ENCODE peak calls at places on chromosome 16, in eight cellular contexts. One of them, this sample, is unnamed. For H3K4me1, the result is how much of the 10 kb centered on the place peaks cover.

GRCh38 chr16:83979456-83979855 is 11.4 kb downstream of the NECAB2 start:
- DNase-seq in stomach: no peak
- DNase-seq in A549: no peak
- DNase-seq in suprapubic skin: no peak
- DNase-seq in tibial nerve: no peak
- DNase-seq in GM12878: no peak
- DNase-seq in transverse colon: no peak
- DNase-seq in sigmoid colon: no peak
- DNase-seq in this sample: no peak

GRCh38 chr16:86866986-86867722 is 288.8 kb downstream of the FOXL1 start:
- DNase-seq in stomach: no peak
- DNase-seq in A549: no peak
- DNase-seq in suprapubic skin: no peak
- DNase-seq in tibial nerve: no peak
- DNase-seq in GM12878: no peak
- DNase-seq in transverse colon: no peak
- DNase-seq in sigmoid colon: peak
- DNase-seq in this sample: no peak

GRCh38 chr16:66260522-66261290 is 105.8 kb upstream of the CDH5 start:
- DNase-seq in stomach: no peak
- DNase-seq in A549: no peak
- DNase-seq in suprapubic skin: peak
- DNase-seq in tibial nerve: no peak
- DNase-seq in GM12878: no peak
- DNase-seq in transverse colon: no peak
- DNase-seq in sigmoid colon: no peak
- DNase-seq in this sample: no peak

GRCh38 chr16:79751785-79752184 is 151.2 kb upstream of the MAF start:
- DNase-seq in stomach: no peak
- DNase-seq in A549: no peak
- DNase-seq in suprapubic skin: no peak
- DNase-seq in tibial nerve: peak
- DNase-seq in GM12878: no peak
- DNase-seq in transverse colon: peak
- DNase-seq in sigmoid colon: peak
- DNase-seq in this sample: peak

GRCh38 chr16:27434141-27435051 is 32.4 kb downstream of the IL21R start:
- DNase-seq in stomach: peak
- DNase-seq in A549: no peak
- DNase-seq in suprapubic skin: peak
- DNase-seq in tibial nerve: no peak
- DNase-seq in GM12878: no peak
- DNase-seq in transverse colon: no peak
- DNase-seq in sigmoid colon: peak
- DNase-seq in this sample: peak

GRCh38 chr16:89322381-89323119 is 105.0 kb downstream of the ZNF778 start:
- DNase-seq in stomach: no peak
- DNase-seq in A549: peak
- DNase-seq in suprapubic skin: no peak
- DNase-seq in tibial nerve: no peak
- DNase-seq in GM12878: no peak
- DNase-seq in transverse colon: no peak
- DNase-seq in sigmoid colon: peak
- DNase-seq in this sample: no peak

GRCh38 chr16:81283044-81283443 is 31.7 kb upstream of the GAN start:
- DNase-seq in stomach: no peak
- DNase-seq in A549: no peak
- DNase-seq in suprapubic skin: no peak
- DNase-seq in tibial nerve: no peak
- DNase-seq in GM12878: no peak
- DNase-seq in transverse colon: no peak
- DNase-seq in sigmoid colon: no peak
- DNase-seq in this sample: no peak

GRCh38 chr16:2196162-2196980 is at the start of gene CASKIN1:
- DNase-seq in stomach: no peak
- DNase-seq in A549: no peak
- DNase-seq in suprapubic skin: no peak
- DNase-seq in tibial nerve: no peak
- DNase-seq in GM12878: no peak
- DNase-seq in transverse colon: no peak
- DNase-seq in sigmoid colon: no peak
- DNase-seq in this sample: no peak

GRCh38 chr16:85715169-85716015 is 26.6 kb upstream of the GINS2 start:
- DNase-seq in stomach: no peak
- DNase-seq in A549: no peak
- DNase-seq in suprapubic skin: no peak
- DNase-seq in tibial nerve: no peak
- DNase-seq in GM12878: no peak
- DNase-seq in transverse colon: no peak
- DNase-seq in sigmoid colon: no peak
- DNase-seq in this sample: no peak

GRCh38 chr16:8505327-8505991 is 84.9 kb downstream of the TMEM114 start:
- DNase-seq in stomach: peak
- DNase-seq in A549: no peak
- DNase-seq in suprapubic skin: no peak
- DNase-seq in tibial nerve: no peak
- DNase-seq in GM12878: no peak
- DNase-seq in transverse colon: no peak
- DNase-seq in sigmoid colon: no peak
- DNase-seq in this sample: no peak

GRCh38 chr16:71933913-71934696 is 38.8 kb downstream of the IST1 start:
- DNase-seq in stomach: no peak
- DNase-seq in A549: no peak
- DNase-seq in suprapubic skin: no peak
- DNase-seq in tibial nerve: no peak
- DNase-seq in GM12878: no peak
- DNase-seq in transverse colon: no peak
- DNase-seq in sigmoid colon: no peak
- DNase-seq in this sample: no peak

GRCh38 chr16:23064642-23065041 is 84.6 kb downstream of the USP31 start:
- DNase-seq in stomach: no peak
- DNase-seq in A549: no peak
- DNase-seq in suprapubic skin: no peak
- DNase-seq in tibial nerve: no peak
- DNase-seq in GM12878: peak
- DNase-seq in transverse colon: no peak
- DNase-seq in sigmoid colon: no peak
- DNase-seq in this sample: peak

GRCh38 chr16:89338863-89339262 is 121.4 kb downstream of the ZNF778 start:
- DNase-seq in stomach: no peak
- DNase-seq in A549: no peak
- DNase-seq in suprapubic skin: no peak
- DNase-seq in tibial nerve: no peak
- DNase-seq in GM12878: no peak
- DNase-seq in transverse colon: no peak
- DNase-seq in sigmoid colon: no peak
- DNase-seq in this sample: no peak

GRCh38 chr16:87685405-87685755 is 80.4 kb downstream of the KLHDC4 start:
- DNase-seq in stomach: no peak
- DNase-seq in A549: no peak
- DNase-seq in suprapubic skin: no peak
- DNase-seq in tibial nerve: no peak
- DNase-seq in GM12878: no peak
- DNase-seq in transverse colon: no peak
- DNase-seq in sigmoid colon: no peak
- DNase-seq in this sample: no peak

GRCh38 chr16:56337131-56337857 is 88.1 kb downstream of the AMFR start:
- DNase-seq in stomach: no peak
- DNase-seq in A549: no peak
- DNase-seq in suprapubic skin: no peak
- DNase-seq in tibial nerve: no peak
- DNase-seq in GM12878: no peak
- DNase-seq in transverse colon: no peak
- DNase-seq in sigmoid colon: no peak
- DNase-seq in this sample: no peak

GRCh38 chr16:77789646-77790370 is 1.4 kb downstream of the VAT1L start:
- DNase-seq in stomach: no peak
- DNase-seq in A549: no peak
- DNase-seq in suprapubic skin: no peak
- DNase-seq in tibial nerve: no peak
- DNase-seq in GM12878: no peak
- DNase-seq in transverse colon: no peak
- DNase-seq in sigmoid colon: no peak
- DNase-seq in this sample: no peak
- TF ChIP-seq EP300 in stomach: no peak
- TF ChIP-seq EP300 in A549: no peak
- TF ChIP-seq EP300 in suprapubic skin: no peak
- TF ChIP-seq EP300 in tibial nerve: no peak
- TF ChIP-seq EP300 in GM12878: no peak
- TF ChIP-seq EP300 in transverse colon: no peak
- TF ChIP-seq EP300 in sigmoid colon: no peak
- TF ChIP-seq EP300 in this sample: no peak

GRCh38 chr16:54233626-54234025 is 53.0 kb downstream of the IRX3 start:
- DNase-seq in stomach: no peak
- DNase-seq in A549: no peak
- DNase-seq in suprapubic skin: no peak
- DNase-seq in tibial nerve: no peak
- DNase-seq in GM12878: no peak
- DNase-seq in transverse colon: no peak
- DNase-seq in sigmoid colon: no peak
- DNase-seq in this sample: no peak
- H3K4me1 ChIP-seq in stomach: under half
- H3K4me1 ChIP-seq in A549: under half
- H3K4me1 ChIP-seq in suprapubic skin: under half
- H3K4me1 ChIP-seq in tibial nerve: under half
- H3K4me1 ChIP-seq in GM12878: under half
- H3K4me1 ChIP-seq in transverse colon: under half
- H3K4me1 ChIP-seq in sigmoid colon: under half
- H3K4me1 ChIP-seq in this sample: under half

DNA sequence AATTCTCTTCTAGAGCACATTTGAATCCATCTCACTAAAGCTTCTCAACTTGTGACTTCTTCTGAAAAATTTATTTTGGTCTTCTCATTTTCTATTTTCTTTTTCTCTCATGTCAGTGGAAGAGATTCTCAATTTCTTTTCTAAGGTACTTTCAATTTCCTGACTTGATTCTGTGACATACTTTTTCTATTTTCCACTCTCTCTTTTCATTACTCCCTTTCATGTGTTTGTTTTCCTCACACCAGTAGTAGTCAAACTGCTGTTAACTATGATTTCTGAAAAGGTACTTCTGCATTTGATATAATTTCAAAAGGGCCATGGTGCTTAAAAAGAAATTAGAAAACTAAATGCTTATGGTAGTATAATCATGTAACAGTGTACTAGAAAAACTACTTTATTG is 41.9 kb downstream of the NFAT5 start:
- DNase-seq in stomach: no peak
- DNase-seq in A549: no peak
- DNase-seq in suprapubic skin: no peak
- DNase-seq in tibial nerve: no peak
- DNase-seq in GM12878: peak
- DNase-seq in transverse colon: no peak
- DNase-seq in sigmoid colon: no peak
- DNase-seq in this sample: no peak
- TF ChIP-seq EP300 in stomach: no peak
- TF ChIP-seq EP300 in A549: no peak
- TF ChIP-seq EP300 in suprapubic skin: no peak
- TF ChIP-seq EP300 in tibial nerve: no peak
- TF ChIP-seq EP300 in GM12878: no peak
- TF ChIP-seq EP300 in transverse colon: no peak
- TF ChIP-seq EP300 in sigmoid colon: no peak
- TF ChIP-seq EP300 in this sample: no peak

DNA sequence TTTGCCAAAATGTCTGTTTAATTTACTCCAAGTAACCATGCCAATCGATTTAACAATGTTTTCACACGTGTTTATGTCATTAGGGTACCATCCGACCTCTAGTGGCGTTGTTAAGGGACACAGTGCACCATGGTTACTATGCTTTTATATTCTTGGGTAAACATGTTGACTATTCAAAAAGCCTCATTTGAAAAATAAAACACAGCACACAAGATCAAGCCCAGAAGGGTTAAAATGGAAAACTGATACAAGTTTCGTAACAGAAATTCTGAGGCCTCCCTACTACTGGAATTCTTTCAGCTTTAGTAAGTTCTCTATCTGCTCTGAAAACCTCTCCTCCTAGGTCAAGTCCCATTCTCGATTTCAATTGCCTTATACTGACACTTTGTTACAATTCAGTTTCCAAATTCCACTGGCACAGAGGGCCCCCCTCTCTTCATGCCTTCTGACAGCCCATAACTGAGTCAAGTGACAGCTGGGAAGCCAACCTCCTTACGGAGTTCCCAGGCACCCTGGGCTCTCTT is 2.1 kb downstream of the CFAP20 start:
- DNase-seq in stomach: no peak
- DNase-seq in A549: peak
- DNase-seq in suprapubic skin: no peak
- DNase-seq in tibial nerve: peak
- DNase-seq in GM12878: no peak
- DNase-seq in transverse colon: no peak
- DNase-seq in sigmoid colon: no peak
- DNase-seq in this sample: no peak
- H3K4me1 ChIP-seq in stomach: under half
- H3K4me1 ChIP-seq in A549: under half
- H3K4me1 ChIP-seq in suprapubic skin: half or more
- H3K4me1 ChIP-seq in tibial nerve: under half
- H3K4me1 ChIP-seq in GM12878: under half
- H3K4me1 ChIP-seq in transverse colon: half or more
- H3K4me1 ChIP-seq in sigmoid colon: under half
- H3K4me1 ChIP-seq in this sample: half or more

GRCh38 chr16:4176794-4177438 is 60.7 kb upstream of the ADCY9 start:
- DNase-seq in stomach: no peak
- DNase-seq in A549: peak
- DNase-seq in suprapubic skin: no peak
- DNase-seq in tibial nerve: no peak
- DNase-seq in GM12878: peak
- DNase-seq in transverse colon: peak
- DNase-seq in sigmoid colon: no peak
- DNase-seq in this sample: no peak

GRCh38 chr16:4175849-4176248 is 59.6 kb upstream of the ADCY9 start:
- DNase-seq in stomach: no peak
- DNase-seq in A549: no peak
- DNase-seq in suprapubic skin: no peak
- DNase-seq in tibial nerve: no peak
- DNase-seq in GM12878: no peak
- DNase-seq in transverse colon: no peak
- DNase-seq in sigmoid colon: no peak
- DNase-seq in this sample: no peak

GRCh38 chr16:4169415-4169814 is 53.2 kb upstream of the ADCY9 start:
- DNase-seq in stomach: no peak
- DNase-seq in A549: no peak
- DNase-seq in suprapubic skin: no peak
- DNase-seq in tibial nerve: no peak
- DNase-seq in GM12878: no peak
- DNase-seq in transverse colon: no peak
- DNase-seq in sigmoid colon: no peak
- DNase-seq in this sample: no peak

DNA sequence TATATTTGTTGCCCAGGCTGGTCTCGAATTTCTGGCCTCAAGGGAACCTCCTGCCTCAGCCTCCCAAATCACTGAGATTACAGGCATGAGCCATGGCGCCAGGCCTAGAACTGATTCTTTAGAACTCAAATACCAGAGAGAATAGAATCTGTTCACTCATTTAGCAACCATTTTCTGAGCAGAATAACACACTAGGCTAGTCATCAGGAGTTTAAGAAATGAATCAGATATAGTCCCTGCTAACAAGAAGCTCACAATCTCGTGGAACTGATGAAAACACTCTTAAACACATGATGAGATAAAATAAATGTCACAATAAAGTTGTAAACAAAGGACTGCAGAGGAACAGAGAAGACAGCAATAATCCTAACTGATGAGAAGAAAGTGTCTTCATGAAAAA is 55.8 kb upstream of the ADCY9 start:
- DNase-seq in stomach: no peak
- DNase-seq in A549: no peak
- DNase-seq in suprapubic skin: no peak
- DNase-seq in tibial nerve: no peak
- DNase-seq in GM12878: no peak
- DNase-seq in transverse colon: no peak
- DNase-seq in sigmoid colon: no peak
- DNase-seq in this sample: no peak
- TF ChIP-seq EP300 in stomach: no peak
- TF ChIP-seq EP300 in A549: no peak
- TF ChIP-seq EP300 in suprapubic skin: no peak
- TF ChIP-seq EP300 in tibial nerve: no peak
- TF ChIP-seq EP300 in GM12878: no peak
- TF ChIP-seq EP300 in transverse colon: no peak
- TF ChIP-seq EP300 in sigmoid colon: no peak
- TF ChIP-seq EP300 in this sample: no peak

This sample was measured in esophagus muscularis mucosa.